ENCODE peak calls at places on chromosomes 5 and 9, in six cellular contexts. S is T-helper 2 cell; F is GM19239; U is activated effector memory CD4-positive, alpha-beta T cell treated with Interleukin-2 at 50 U/mL for 16 hours; P is right cardiac atrium; L is mesendoderm. Y is an unnamed sample.

GRCh38 chr5:142322403-142322746 is 2.4 kb downstream of the SPRY4 start:
- DNase-seq in L (no peak), S (no peak), P (no peak), U (no peak), F (no peak), Y (no peak)

GRCh38 chr9:16768816-16769215 is 101.7 kb downstream of the BNC2 start:
- DNase-seq in U (no peak), P (no peak), S (no peak), F (no peak), L (peak), Y (no peak)

GRCh38 chr5:2921176-2921575 is 169.7 kb upstream of the IRX2 start:
- DNase-seq in S (no peak), L (no peak), F (no peak), P (no peak), U (no peak), Y (no peak)

GRCh38 chr5:140590861-140591260 is 26.2 kb downstream of the SLC35A4 start:
- DNase-seq in S (no peak), P (no peak), F (no peak), L (no peak), U (no peak), Y (no peak)

GRCh38 chr9:133402689-133403088 is 15.1 kb downstream of the REXO4 start:
- DNase-seq in L (no peak), F (no peak), U (no peak), S (no peak), P (no peak), Y (no peak)

GRCh38 chr5:97121848-97122247 is 20.6 kb downstream of the LIX1 start:
- DNase-seq in U (no peak), P (no peak), L (no peak), F (no peak), S (no peak), Y (no peak)

GRCh38 chr5:124888050-124888506 is 141.6 kb upstream of the ZNF608 start:
- DNase-seq in L (peak), S (no peak), P (no peak), U (no peak), F (no peak), Y (peak)

GRCh38 chr9:35748858-35749514 is at the start of the genes GBA2 and RGP1:
- DNase-seq in F (peak), P (peak), L (peak), S (peak), U (peak), Y (peak)

GRCh38 chr9:123111427-123111826 is 78.0 kb downstream of the GPR21 start:
- DNase-seq in S (no peak), L (no peak), F (no peak), P (peak), U (no peak), Y (no peak)

GRCh38 chr9:107905313-107906027 is 415.9 kb upstream of the KLF4 start:
- DNase-seq in U (no peak), P (no peak), L (no peak), S (no peak), F (no peak), Y (no peak)